ENCODE peak calls at places on chromosomes 6 and 20, in nine cellular contexts. T, K, V, Q, L, X, G, D and H are unnamed samples.
A peak's percentile ranks its signal among the peaks of the same experiment; 100 is the strongest.

GRCh38 chr6:36599791-36600209 is 5.6 kb downstream of the SRSF3 start:
- DNase-seq in Q (peak; percentile 88), V (peak; percentile 51), D (no peak), K (peak; percentile 68), X (no peak), T (peak; percentile 38), L (peak; percentile 45), G (peak; percentile 68), H (peak; percentile 47)

GRCh38 chr6:102493485-102493884 is 1100.0 kb downstream of the GRIK2 start:
- DNase-seq in X (no peak), T (no peak), K (no peak), Q (no peak), L (no peak), V (no peak), G (no peak), D (no peak), H (no peak)

GRCh38 chr6:84061174-84061573 is 27.6 kb downstream of the MRAP2 start:
- DNase-seq in G (no peak), T (no peak), K (peak; percentile 57), X (no peak), D (no peak), Q (no peak), V (no peak), L (no peak), H (no peak)

GRCh38 chr6:912871-913663 is 220.1 kb upstream of the EXOC2 start:
- DNase-seq in K (peak; percentile 67), G (no peak), D (peak; percentile 28), L (peak; percentile 28), Q (peak; percentile 76), T (peak; percentile 85), X (peak; percentile 44), V (no peak), H (peak; percentile 87)

GRCh38 chr20:51678041-51678697 is 90.0 kb downstream of the ATP9A start:
- DNase-seq in G (no peak), K (no peak), D (no peak), X (no peak), L (no peak), Q (no peak), V (peak; percentile 84), T (peak; percentile 94), H (peak; percentile 51)

GRCh38 chr6:104862456-104862855 is 2.7 kb upstream of the HACE1 start:
- DNase-seq in K (no peak), T (no peak), D (no peak), G (no peak), Q (no peak), V (no peak), L (no peak), X (no peak), H (no peak)

GRCh38 chr6:72740135-72740534 is 118.3 kb downstream of the KCNQ5 start:
- DNase-seq in Q (no peak), D (no peak), X (no peak), V (no peak), L (no peak), G (no peak), T (no peak), K (peak; percentile 35), H (no peak)

GRCh38 chr20:61744691-61745396 is 320.8 kb downstream of the TAF4 start:
- DNase-seq in T (no peak), D (no peak), L (no peak), X (no peak), K (peak; percentile 43), Q (peak; percentile 49), V (no peak), G (no peak), H (no peak)

GRCh38 chr6:37860226-37860839 is 40.8 kb downstream of the ZFAND3 start:
- DNase-seq in L (peak; percentile 39), Q (peak; percentile 55), T (peak; percentile 40), V (peak; percentile 31), K (peak; percentile 76), X (peak; percentile 1), D (no peak), G (no peak), H (no peak)

GRCh38 chr20:4170621-4171537 is 155.5 kb upstream of the RNF24 start:
- DNase-seq in L (no peak), K (no peak), V (no peak), G (no peak), Q (no peak), T (no peak), D (no peak), X (no peak), H (peak; percentile 47)

GRCh38 chr6:146901940-146902816 is 302.0 kb upstream of the STXBP5 start:
- DNase-seq in D (no peak), L (no peak), G (no peak), V (no peak), K (peak; percentile 55), T (no peak), Q (no peak), X (no peak), H (no peak)

GRCh38 chr20:63963348-63963741 is 6.4 kb downstream of the ZNF512B start:
- DNase-seq in X (no peak), D (no peak), K (no peak), L (no peak), T (no peak), V (no peak), G (no peak), Q (no peak), H (no peak)

GRCh38 chr20:63963784-63964301 is 5.9 kb downstream of the ZNF512B start:
- DNase-seq in T (no peak), K (no peak), V (no peak), L (no peak), G (no peak), Q (no peak), X (no peak), D (no peak), H (no peak)

GRCh38 chr20:63962426-63963347 is 6.5 kb upstream of the UCKL1 start:
- DNase-seq in Q (no peak), L (no peak), T (no peak), X (no peak), D (no peak), V (no peak), K (no peak), G (no peak), H (no peak)

GRCh38 chr20:63966172-63966943 is 3.4 kb downstream of the ZNF512B start:
- DNase-seq in G (no peak), D (no peak), X (no peak), K (no peak), Q (no peak), V (no peak), L (no peak), T (no peak), H (no peak)

GRCh38 chr20:63964412-63964811 is 5.3 kb downstream of the ZNF512B start:
- DNase-seq in T (no peak), X (no peak), D (no peak), V (no peak), L (no peak), G (no peak), Q (no peak), K (no peak), H (no peak)
- H3K36me3 ChIP-seq in T (peaks cover 14% of the 10 kb centered on the region), X (peaks cover 69% of the 10 kb centered on the region), D (no peaks in the 10 kb centered on the region), V (peaks cover 68% of the 10 kb centered on the region), L (peaks cover 28% of the 10 kb centered on the region), G (peaks cover 4% of the 10 kb centered on the region), Q (peaks cover 11% of the 10 kb centered on the region), K (no peaks in the 10 kb centered on the region), H (peaks cover 28% of the 10 kb centered on the region)

GRCh38 chr20:36309643-36310042 is 3.5 kb downstream of the DLGAP4 start:
- DNase-seq in X (no peak), K (no peak), T (no peak), Q (no peak), G (no peak), V (no peak), L (no peak), D (no peak), H (no peak)
- H3K27me3 ChIP-seq in X (peaks cover 35% of the 10 kb centered on the region), K (peaks cover 51% of the 10 kb centered on the region), T (no peaks in the 10 kb centered on the region), Q (peaks cover 6% of the 10 kb centered on the region), G (peaks cover 32% of the 10 kb centered on the region), V (peaks cover 42% of the 10 kb centered on the region), L (peaks cover 73% of the 10 kb centered on the region), D (peaks cover 3% of the 10 kb centered on the region), H (peaks cover 34% of the 10 kb centered on the region)

GRCh38 chr6:2850480-2851150 is 9.0 kb upstream of the SERPINB1 start:
- DNase-seq in L (peak; percentile 48), Q (peak; percentile 65), G (no peak), K (peak; percentile 47), X (no peak), D (no peak), V (no peak), T (no peak), H (no peak)

GRCh38 chr6:2848851-2849250 is 7.2 kb upstream of the SERPINB1 start:
- DNase-seq in L (no peak), X (no peak), V (no peak), K (no peak), D (no peak), G (peak; percentile 19), Q (peak; percentile 88), T (no peak), H (no peak)

GRCh38 chr6:2845880-2846208 is 4.2 kb upstream of the SERPINB1 start:
- DNase-seq in L (no peak), G (no peak), V (no peak), D (no peak), Q (no peak), T (no peak), K (no peak), X (no peak), H (no peak)

GRCh38 chr6:2843138-2843740 is 1.6 kb upstream of the SERPINB1 start:
- DNase-seq in V (no peak), D (peak; percentile 56), Q (no peak), X (no peak), K (no peak), L (no peak), T (no peak), G (no peak), H (no peak)

GRCh38 chr6:2846873-2847224 is 5.2 kb upstream of the SERPINB1 start:
- DNase-seq in G (no peak), D (no peak), Q (no peak), K (no peak), V (no peak), T (no peak), X (no peak), L (no peak), H (no peak)
- H3K4me3 ChIP-seq in G (peak overlapping the region; percentile 20), D (no peak overlapping the region), Q (no peak overlapping the region), K (peak overlapping the region; percentile 52), V (peak overlapping the region; percentile 28), T (no peak overlapping the region), X (no peak overlapping the region), L (no peak overlapping the region), H (no peak overlapping the region)

GRCh38 chr6:41589636-41590622 is 43.7 kb downstream of the FOXP4 start:
- DNase-seq in G (no peak), D (no peak), X (no peak), Q (no peak), L (no peak), K (no peak), V (no peak), T (no peak), H (no peak)

GRCh38 chr6:41587223-41587879 is 41.2 kb downstream of the FOXP4 start:
- DNase-seq in V (peak; percentile 62), X (no peak), L (no peak), K (no peak), T (peak; percentile 83), D (no peak), Q (no peak), G (no peak), H (no peak)

GRCh38 chr6:41589223-41589622 is 43.0 kb downstream of the FOXP4 start:
- DNase-seq in T (no peak), X (no peak), K (no peak), G (no peak), D (no peak), L (no peak), Q (no peak), V (no peak), H (no peak)

GRCh38 chr6:41586564-41586963 is 40.4 kb downstream of the FOXP4 start:
- DNase-seq in X (no peak), G (no peak), D (no peak), Q (no peak), L (no peak), T (no peak), K (no peak), V (peak; percentile 55), H (no peak)

GRCh38 chr6:41588083-41588482 is 41.9 kb downstream of the FOXP4 start:
- DNase-seq in V (peak; percentile 76), D (no peak), X (no peak), G (no peak), L (no peak), K (no peak), T (no peak), Q (no peak), H (no peak)
- H3K36me3 ChIP-seq in V (peaks cover 33% of the 10 kb centered on the region), D (no peaks in the 10 kb centered on the region), X (peaks cover 23% of the 10 kb centered on the region), G (no peaks in the 10 kb centered on the region), L (peaks cover 6% of the 10 kb centered on the region), K (no peaks in the 10 kb centered on the region), T (peaks cover 87% of the 10 kb centered on the region), Q (peaks cover 1% of the 10 kb centered on the region), H (no peaks in the 10 kb centered on the region)